ENCODE peak calls at places on chromosomes 6 and 20, in ten cellular contexts. I is heart left ventricle, Z is AG09319, H is tibial nerve, C is fibroblast of villous mesenchyme, O is Panc1, X is cardiac muscle cell, D is uterus, A is BJ, P is mucosa of descending colon. B is an unnamed sample.

GRCh38 chr6:110412258-110412839 is 3.0 kb downstream of the DDO start:
- DNase-seq in A (no peak), D (no peak), C (no peak), X (peak), O (no peak), H (no peak), P (no peak), Z (no peak), I (no peak), B (no peak)

GRCh38 chr6:155782320-155782730 is 326.7 kb upstream of the NOX3 start:
- DNase-seq in X (peak), D (no peak), I (no peak), A (peak), C (peak), O (no peak), P (no peak), H (no peak), Z (peak), B (peak)

GRCh38 chr20:6509375-6509774 is 258.1 kb upstream of the BMP2 start:
- DNase-seq in P (no peak), H (no peak), Z (no peak), I (no peak), D (no peak), C (no peak), A (no peak), X (no peak), O (no peak), B (no peak)

GRCh38 chr6:138465007-138465645 is 34.2 kb downstream of the NHSL1 start:
- DNase-seq in H (no peak), P (no peak), C (peak), D (no peak), X (peak), Z (peak), I (no peak), O (peak), A (peak), B (no peak)

GRCh38 chr6:136956590-136957573 is 34.8 kb downstream of the SLC35D3 start:
- DNase-seq in C (no peak), I (no peak), Z (no peak), D (no peak), P (no peak), A (no peak), H (no peak), O (no peak), X (no peak), B (no peak)

GRCh38 chr20:20439602-20440001 is 71.7 kb downstream of the INSM1 start:
- DNase-seq in X (no peak), H (no peak), D (no peak), C (no peak), P (no peak), O (no peak), I (no peak), A (no peak), Z (no peak), B (no peak)

GRCh38 chr20:50575869-50576720 is 65.9 kb downstream of the PTPN1 start:
- DNase-seq in Z (no peak), H (peak), X (peak), I (peak), D (peak), O (no peak), C (peak), A (no peak), P (no peak), B (peak)

GRCh38 chr6:134425521-134426316 is 107.8 kb upstream of the SGK1 start:
- DNase-seq in A (no peak), P (no peak), O (peak), X (no peak), D (no peak), Z (no peak), C (no peak), I (no peak), H (no peak), B (no peak)

GRCh38 chr6:71326611-71327010 is 38.0 kb downstream of the OGFRL1 start:
- DNase-seq in C (peak), X (no peak), P (no peak), A (no peak), O (peak), D (no peak), Z (no peak), H (no peak), I (no peak), B (no peak)

GRCh38 chr20:11120451-11120850 is 446.7 kb upstream of the JAG1 start:
- DNase-seq in C (no peak), A (no peak), D (no peak), P (no peak), Z (no peak), O (no peak), I (no peak), H (no peak), X (no peak), B (no peak)

GRCh38 chr20:47669157-47669425 is 116.2 kb downstream of the SULF2 start:
- DNase-seq in A (no peak), I (no peak), D (no peak), H (no peak), P (no peak), C (no peak), Z (no peak), X (no peak), O (no peak), B (no peak)

GRCh38 chr6:143060354-143060805 is 309 bp upstream of the AIG1 start:
- DNase-seq in X (peak), H (peak), I (peak), C (peak), P (peak), Z (peak), A (no peak), O (no peak), D (peak), B (peak)
- TF ChIP-seq CTCF in X (peak), H (no peak), I (peak), C (peak), P (no peak), Z (peak), A (no peak), O (peak), D (peak), B (no peak)

GRCh38 chr6:2760882-2761842 is 4.0 kb upstream of the WRNIP1 start:
- DNase-seq in H (no peak), Z (no peak), O (no peak), A (no peak), I (no peak), P (no peak), D (no peak), X (no peak), C (no peak), B (no peak)
- TF ChIP-seq CTCF in H (no peak), Z (no peak), O (peak), A (peak), I (peak), P (peak), D (no peak), X (peak), C (peak), B (peak)

DNA sequence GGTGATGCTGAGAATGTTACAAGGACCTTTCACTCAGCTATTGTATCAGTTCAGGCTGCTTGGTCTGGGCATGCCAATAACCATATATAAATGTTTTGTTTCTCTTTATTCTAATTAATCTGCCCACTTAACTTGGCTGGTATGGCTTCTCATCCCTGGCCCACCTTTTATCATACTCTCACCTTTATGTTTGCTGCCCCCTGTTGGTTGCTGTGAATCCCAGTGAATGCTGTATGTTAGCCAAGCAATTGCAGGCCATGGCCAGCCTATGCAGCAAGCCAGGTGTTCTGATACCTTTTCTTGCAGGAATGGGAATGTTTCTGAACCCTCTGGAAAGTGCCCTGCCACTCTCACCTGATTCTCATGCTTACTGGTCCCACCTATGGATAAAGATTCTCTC is 54.6 kb downstream of the PCSK2 start:
- DNase-seq in D (no peak), C (no peak), O (no peak), Z (no peak), A (no peak), H (no peak), X (no peak), P (no peak), I (no peak), B (peak)
- TF ChIP-seq CTCF in D (no peak), C (peak), O (peak), Z (peak), A (peak), H (no peak), X (no peak), P (no peak), I (no peak), B (no peak)

DNA sequence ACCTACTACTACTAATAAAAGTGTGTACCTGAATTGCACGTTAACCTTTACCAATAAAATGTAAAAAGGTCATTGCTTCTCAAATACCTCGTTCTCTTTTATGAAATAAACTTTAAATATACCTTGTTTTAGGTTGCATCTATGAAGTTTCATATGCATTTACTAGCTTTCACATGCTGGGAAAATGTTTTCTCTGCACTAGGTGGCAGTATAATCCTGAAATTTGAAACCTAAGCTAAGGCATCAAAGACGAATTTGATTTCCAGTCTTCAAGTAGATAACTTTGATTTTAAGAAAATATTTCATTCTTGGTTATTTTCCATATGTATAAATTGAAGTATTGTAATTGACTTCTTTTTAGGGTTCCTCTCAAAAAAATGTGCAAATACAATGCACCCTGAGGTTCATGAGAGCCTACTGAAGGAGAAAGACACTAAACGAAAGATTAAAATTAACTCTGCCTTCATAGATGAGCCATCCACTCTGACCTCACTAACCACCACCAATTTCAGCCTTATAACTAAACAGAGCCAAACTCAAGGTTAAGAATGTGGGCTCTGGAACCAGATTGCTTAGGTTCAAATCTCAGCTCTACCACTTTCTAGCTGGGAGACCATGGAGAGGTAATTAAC is 7.3 kb upstream of the COL9A1 start:
- DNase-seq in C (peak), I (no peak), Z (no peak), X (peak), P (no peak), O (peak), H (no peak), A (peak), D (no peak), B (peak)
- TF ChIP-seq CTCF in C (peak), I (peak), Z (peak), X (peak), P (peak), O (peak), H (peak), A (peak), D (peak), B (peak)

DNA sequence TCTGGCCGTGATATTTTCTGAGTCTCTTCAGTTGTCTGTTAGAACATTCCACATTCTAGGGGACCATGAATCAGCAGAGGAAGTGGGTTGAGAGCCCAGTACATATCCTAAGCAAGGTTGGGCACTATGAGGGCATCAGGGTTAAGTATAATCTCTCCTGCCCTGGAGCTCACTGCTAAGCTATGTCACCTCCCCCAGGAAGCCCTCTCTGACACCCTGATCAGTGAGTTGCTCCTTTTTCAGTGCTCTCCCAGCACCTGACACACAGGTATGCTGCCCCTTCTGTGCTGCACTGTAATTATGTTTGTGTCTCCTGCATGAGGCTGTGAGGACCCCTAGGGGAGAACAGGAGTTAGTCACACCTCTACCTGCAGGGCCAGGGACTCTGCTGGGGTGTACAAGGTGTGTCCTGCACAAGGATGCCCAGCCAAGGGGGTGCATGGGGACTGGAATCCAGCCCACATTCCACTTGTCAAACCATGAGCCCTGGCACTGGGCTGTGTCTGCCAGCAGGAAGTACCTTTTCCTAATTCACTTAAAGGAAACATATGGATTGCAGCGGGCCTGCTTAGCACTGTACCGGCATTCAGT is 3.9 kb downstream of the RAB44 start:
- DNase-seq in D (no peak), P (no peak), Z (no peak), C (no peak), O (no peak), I (no peak), X (no peak), H (no peak), A (no peak), B (no peak)
- TF ChIP-seq CTCF in D (no peak), P (no peak), Z (no peak), C (no peak), O (peak), I (no peak), X (no peak), H (no peak), A (no peak), B (no peak)

DNA sequence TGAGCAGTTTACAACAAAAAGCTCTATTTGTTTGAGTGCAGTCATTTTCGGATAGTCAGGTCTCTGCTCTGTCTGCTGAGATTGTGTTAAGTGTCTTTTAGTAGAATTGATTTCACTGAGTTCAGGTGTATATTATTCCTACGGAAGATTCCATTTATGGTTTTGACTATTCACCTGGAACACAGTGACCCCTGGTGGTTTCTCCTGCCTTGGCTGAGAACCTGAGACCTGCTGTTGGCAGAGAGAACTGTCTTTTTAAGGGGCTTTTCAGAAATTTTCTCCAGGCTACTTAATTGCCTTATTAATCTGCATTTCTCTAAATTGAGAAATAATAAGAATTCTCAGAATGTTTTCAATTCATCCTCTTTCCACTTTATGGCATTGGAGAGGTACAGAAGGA is 508.0 kb downstream of the TBC1D32 start:
- DNase-seq in D (no peak), C (no peak), H (no peak), Z (no peak), I (no peak), A (no peak), O (peak), P (no peak), X (peak), B (peak)
- TF ChIP-seq CTCF in D (no peak), C (peak), H (no peak), Z (peak), I (peak), A (no peak), O (peak), P (peak), X (peak), B (peak)

GRCh38 chr20:25341716-25342680 is 48.6 kb downstream of the ABHD12 start:
- DNase-seq in X (no peak), C (peak), I (no peak), D (no peak), H (no peak), P (no peak), A (peak), Z (no peak), O (no peak), B (no peak)
- TF ChIP-seq CTCF in X (no peak), C (no peak), I (no peak), D (no peak), H (no peak), P (no peak), A (no peak), Z (no peak), O (no peak), B (no peak)

GRCh38 chr6:3162565-3163247 is 5.4 kb upstream of the TUBB2A start:
- DNase-seq in O (no peak), X (peak), D (peak), A (no peak), P (peak), H (peak), Z (no peak), C (peak), I (peak), B (peak)
- TF ChIP-seq CTCF in O (no peak), X (no peak), D (no peak), A (peak), P (no peak), H (no peak), Z (peak), C (peak), I (peak), B (no peak)

B was measured in colonic mucosa.